ENCODE peak calls at places on chromosomes 12 and 14, in four cellular contexts. J is right cardiac atrium, H is A673, D is MG63. Z is an unnamed sample. For H3K27me3, the result is how much of the 10 kb centered on the place peaks cover.

GRCh38 chr12:70449758-70450341 is 83.8 kb downstream of the KCNMB4 start:
- DNase-seq in H (no peak), J (no peak), D (no peak), Z (no peak)

GRCh38 chr14:86708846-86709339 is 1178.9 kb downstream of the FLRT2 start:
- DNase-seq in H (no peak), D (no peak), J (no peak), Z (no peak)

GRCh38 chr12:116483959-116484699 is 75.1 kb upstream of the MAP1LC3B2 start:
- DNase-seq in J (no peak), D (no peak), H (no peak), Z (no peak)

GRCh38 chr12:1830981-1831930 is 10.9 kb downstream of the LRTM2 start:
- DNase-seq in D (peak), H (no peak), J (peak), Z (no peak)

GRCh38 chr12:121452356-121453021 is 52.6 kb downstream of the RNF34 start:
- DNase-seq in H (no peak), D (no peak), J (no peak), Z (no peak)

GRCh38 chr14:45651906-45652305 is 398.9 kb upstream of the MIS18BP1 start:
- DNase-seq in H (no peak), D (no peak), J (no peak), Z (no peak)

GRCh38 chr14:105711058-105711620 is 184.8 kb downstream of the TMEM121 start:
- DNase-seq in D (no peak), H (no peak), J (no peak), Z (no peak)

GRCh38 chr14:64410084-64410774 is 22.1 kb downstream of the MTHFD1 start:
- DNase-seq in H (no peak), D (peak), J (no peak), Z (no peak)

GRCh38 chr14:92471919-92472318 is 41.7 kb upstream of the RIN3 start:
- DNase-seq in D (no peak), J (no peak), H (no peak), Z (no peak)

GRCh38 chr12:66131067-66131688 is 628 bp upstream of the LLPH start:
- DNase-seq in J (no peak), D (no peak), H (no peak), Z (no peak)

GRCh38 chr12:18400186-18400585 is 138.9 kb downstream of the PIK3C2G start:
- DNase-seq in H (peak), D (no peak), J (no peak), Z (no peak)

GRCh38 chr14:54606178-54606577 is 39.2 kb downstream of the SAMD4A start:
- DNase-seq in J (peak), H (peak), D (peak), Z (no peak)

GRCh38 chr12:9041321-9041720 is 52.0 kb downstream of the KLRG1 start:
- DNase-seq in D (no peak), J (no peak), H (no peak), Z (no peak)

GRCh38 chr12:12549426-12549825 is 13.2 kb downstream of the DUSP16 start:
- DNase-seq in H (no peak), J (no peak), D (no peak), Z (no peak)

GRCh38 chr14:58572092-58572853 is 65.5 kb upstream of the DACT1 start:
- DNase-seq in H (peak), D (peak), J (no peak), Z (peak)

GRCh38 chr14:94411638-94412037 is 23.2 kb upstream of the SERPINA1 start:
- DNase-seq in H (no peak), J (no peak), D (no peak), Z (no peak)

GRCh38 chr14:65303185-65303901 is 109.2 kb upstream of the FUT8 start:
- DNase-seq in D (no peak), H (no peak), J (no peak), Z (no peak)

GRCh38 chr14:93276031-93276716 is 56.7 kb downstream of the BTBD7 start:
- DNase-seq in D (no peak), H (no peak), J (no peak), Z (no peak)

GRCh38 chr14:68042591-68043210 is 223.1 kb downstream of the RAD51B start:
- DNase-seq in H (no peak), D (peak), J (no peak), Z (no peak)

GRCh38 chr12:112927925-112928324 is 10.3 kb upstream of the OAS3 start:
- DNase-seq in H (no peak), J (no peak), D (no peak), Z (no peak)

GRCh38 chr12:124865728-124866127 is 2.1 kb upstream of the SCARB1 start:
- DNase-seq in J (peak), H (no peak), D (no peak), Z (no peak)

GRCh38 chr14:73739899-73740685 is 25.9 kb upstream of the PNMA1 start:
- DNase-seq in J (peak), D (no peak), H (no peak), Z (no peak)

GRCh38 chr14:91496790-91497189 is 13.3 kb downstream of the PPP4R3A start:
- DNase-seq in D (no peak), H (no peak), J (no peak), Z (no peak)

GRCh38 chr12:78087363-78087675 is 256.6 kb downstream of the NAV3 start:
- DNase-seq in H (no peak), J (no peak), D (no peak), Z (no peak)

DNA sequence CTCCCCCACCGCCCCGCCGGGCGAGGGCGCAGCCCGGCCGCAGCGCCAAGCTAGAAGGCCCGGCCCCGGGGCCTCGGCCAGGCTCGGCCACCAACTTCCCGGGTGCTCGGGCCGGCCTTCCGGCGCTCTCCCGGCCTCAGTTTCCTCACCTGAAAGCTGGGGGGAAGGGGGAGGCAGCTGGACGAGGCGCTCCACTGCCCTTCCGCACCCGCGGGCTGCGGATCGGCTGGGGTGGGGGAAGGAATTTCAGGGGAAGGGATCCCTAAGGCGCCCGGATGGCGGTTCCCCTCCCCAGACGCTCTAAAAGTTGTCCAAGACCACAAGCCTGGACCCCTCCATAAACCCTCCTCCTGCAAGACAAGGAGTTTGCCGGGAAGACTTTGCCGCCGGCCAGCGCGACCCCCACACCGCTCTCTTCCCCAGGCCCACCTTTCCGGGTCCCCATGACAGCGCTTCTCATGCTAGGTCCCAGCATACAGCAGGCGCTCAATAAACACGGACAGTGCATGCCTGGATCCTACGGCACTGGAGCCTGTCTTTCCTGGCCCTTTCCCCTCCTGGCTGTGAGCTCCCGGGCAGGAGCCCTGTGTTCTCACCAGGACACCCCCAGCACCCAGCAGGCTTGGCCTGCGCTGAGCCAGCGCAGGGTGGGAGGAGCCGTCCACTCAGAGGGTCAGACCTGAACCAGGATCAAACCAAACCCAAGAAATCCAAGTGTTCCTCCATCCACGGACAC is 18.1 kb downstream of the BEGAIN start:
- DNase-seq in H (no peak), J (peak), D (no peak), Z (no peak)
- H3K27me3 ChIP-seq in H (under half), J (under half), D (under half), Z (under half)

GRCh38 chr14:77140937-77141591 is 527 bp downstream of the ZDHHC22 start:
- DNase-seq in J (no peak), H (peak), D (no peak), Z (no peak)
- H3K27me3 ChIP-seq in J (under half), H (half or more), D (under half), Z (under half)

DNA sequence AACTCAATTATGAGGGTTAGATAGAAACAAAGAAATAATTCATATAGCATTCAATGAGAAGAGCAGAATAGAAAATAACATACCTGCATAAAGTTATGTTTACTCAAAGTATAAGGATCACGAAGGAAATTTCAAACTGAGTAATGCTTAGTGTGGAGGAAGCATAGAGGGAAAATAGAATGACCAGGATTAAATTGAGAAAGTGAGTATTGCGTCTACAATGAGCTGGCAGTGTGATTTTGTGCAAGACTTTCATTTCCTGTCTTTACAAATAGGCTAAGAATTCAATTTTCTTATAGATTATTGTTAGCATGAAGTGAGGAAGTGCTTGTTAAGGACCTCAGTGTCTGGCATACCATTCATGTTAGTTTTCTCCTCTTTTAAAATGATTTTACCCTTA is 12.0 kb downstream of the ADGRD1 start:
- DNase-seq in J (no peak), H (peak), D (no peak), Z (no peak)
- H3K27me3 ChIP-seq in J (under half), H (under half), D (under half), Z (under half)

GRCh38 chr12:28574746-28575592 is 384.7 kb downstream of the CCDC91 start:
- DNase-seq in D (peak), H (no peak), J (no peak), Z (no peak)
- H3K27me3 ChIP-seq in D (under half), H (under half), J (under half), Z (under half)

GRCh38 chr14:63383776-63384367 is 65.1 kb upstream of the GPHB5 start:
- DNase-seq in H (no peak), J (no peak), D (no peak), Z (no peak)
- H3K27me3 ChIP-seq in H (under half), J (under half), D (under half), Z (under half)

Z was measured in naive thymus-derived CD4-positive, alpha-beta T cell.